ENCODE peak calls at places on chromosomes 12 and 14, in five cellular contexts. C, G, P, H and M are unnamed samples.
A peak's percentile ranks its signal among the peaks of the same experiment; 100 is the strongest.

GRCh38 chr14:26597136-26598080 is at the start of gene NOVA1:
- DNase-seq in C (peak; percentile 38), G (no peak), P (no peak), H (peak; percentile 13), M (peak; percentile 42)

GRCh38 chr12:66279127-66279712 is 23.1 kb upstream of the HELB start:
- DNase-seq in C (no peak), G (peak; percentile 30), P (peak; percentile 22), H (no peak), M (peak; percentile 72)

GRCh38 chr14:60724080-60724618 is at the start of gene SIX4:
- DNase-seq in C (peak; percentile 68), G (peak; percentile 79), P (peak; percentile 92), H (peak; percentile 93), M (peak; percentile 89)

GRCh38 chr12:65565601-65566560 is 258.4 kb upstream of the HMGA2 start:
- DNase-seq in C (no peak), G (no peak), P (peak; percentile 99), H (no peak), M (peak; percentile 97)

GRCh38 chr14:68111733-68112270 is 292.2 kb downstream of the RAD51B start:
- DNase-seq in C (no peak), G (no peak), P (no peak), H (no peak), M (no peak)

GRCh38 chr12:104133861-104134260 is 4.1 kb downstream of the NFYB start:
- DNase-seq in C (no peak), G (no peak), P (peak; percentile 41), H (no peak), M (no peak)

GRCh38 chr12:68043446-68043845 is 54.2 kb downstream of the IFNG-AS1 start:
- DNase-seq in C (no peak), G (no peak), P (no peak), H (no peak), M (no peak)

GRCh38 chr14:103892247-103892646 is 36.0 kb upstream of the TDRD9 start:
- DNase-seq in C (no peak), G (no peak), P (no peak), H (no peak), M (no peak)

GRCh38 chr14:102221026-102221425 is 81.3 kb downstream of the WDR20 start:
- DNase-seq in C (no peak), G (no peak), P (peak; percentile 44), H (no peak), M (no peak)

GRCh38 chr12:74985986-74986319 is 223.7 kb downstream of the KCNC2 start:
- DNase-seq in C (no peak), G (no peak), P (no peak), H (no peak), M (no peak)

GRCh38 chr14:79972230-79972629 is 239.1 kb downstream of the DIO2 start:
- DNase-seq in C (no peak), G (no peak), P (peak; percentile 16), H (no peak), M (peak; percentile 71)

GRCh38 chr14:69663322-69663686 is 51.9 kb downstream of the SUSD6 start:
- DNase-seq in C (peak; percentile 40), G (no peak), P (no peak), H (no peak), M (no peak)

GRCh38 chr12:16189849-16190248 is 87.6 kb downstream of the SLC15A5 start:
- DNase-seq in C (no peak), G (peak; percentile 30), P (peak; percentile 28), H (no peak), M (peak; percentile 74)

GRCh38 chr14:77580964-77581505 is 35.4 kb downstream of the SPTLC2 start:
- DNase-seq in C (no peak), G (no peak), P (peak; percentile 89), H (no peak), M (peak; percentile 84)

GRCh38 chr14:93686313-93686712 is 102.0 kb downstream of the PRIMA1 start:
- DNase-seq in C (no peak), G (no peak), P (no peak), H (no peak), M (no peak)

GRCh38 chr12:86634706-86635410 is 378.7 kb upstream of the MGAT4C start:
- DNase-seq in C (no peak), G (no peak), P (peak; percentile 1), H (no peak), M (peak; percentile 2)

GRCh38 chr12:12008931-12009611 is 61.7 kb upstream of the BCL2L14 start:
- DNase-seq in C (no peak), G (no peak), P (peak; percentile 31), H (no peak), M (peak; percentile 59)

GRCh38 chr12:132395908-132396305 is 66.5 kb upstream of the GALNT9 start:
- DNase-seq in C (no peak), G (no peak), P (no peak), H (no peak), M (no peak)

GRCh38 chr12:51905507-51906438 is 1.5 kb upstream of the ACVRL1 start:
- DNase-seq in C (peak; percentile 91), G (no peak), P (peak; percentile 40), H (peak; percentile 83), M (peak; percentile 30)

GRCh38 chr12:54229624-54230212 is 40.9 kb upstream of the SMUG1 start:
- DNase-seq in C (peak; percentile 72), G (no peak), P (peak; percentile 99), H (peak; percentile 44), M (peak; percentile 85)

GRCh38 chr12:96263449-96263902 is 69.3 kb downstream of the ELK3 start:
- DNase-seq in C (no peak), G (no peak), P (peak; percentile 46), H (no peak), M (peak; percentile 52)

GRCh38 chr14:76715102-76715926 is 46.0 kb upstream of the VASH1 start:
- DNase-seq in C (no peak), G (no peak), P (no peak), H (no peak), M (peak; percentile 35)

GRCh38 chr12:52004042-52004648 is 2.6 kb upstream of the TAMALIN start:
- DNase-seq in C (peak; percentile 75), G (peak; percentile 78), P (peak; percentile 55), H (peak; percentile 39), M (peak; percentile 66)

GRCh38 chr12:132541996-132542395 is 52.0 kb downstream of the FBRSL1 start:
- DNase-seq in C (no peak), G (no peak), P (no peak), H (no peak), M (no peak)

GRCh38 chr12:100959481-100959880 is 164.9 kb downstream of the ANO4 start:
- DNase-seq in C (no peak), G (no peak), P (peak; percentile 83), H (no peak), M (peak; percentile 72)

GRCh38 chr12:538731-539539 is 79.2 kb downstream of the B4GALNT3 start:
- DNase-seq in C (no peak), G (no peak), P (peak; percentile 42), H (no peak), M (peak; percentile 64)

GRCh38 chr12:45745861-45746277 is 16.4 kb downstream of the ARID2 start:
- DNase-seq in C (no peak), G (no peak), P (peak; percentile 46), H (no peak), M (peak; percentile 60)

GRCh38 chr12:72024613-72025012 is 86.0 kb downstream of the TPH2 start:
- DNase-seq in C (no peak), G (no peak), P (no peak), H (no peak), M (no peak)

GRCh38 chr14:55673048-55673447 is 93.0 kb downstream of the KTN1 start:
- DNase-seq in C (no peak), G (no peak), P (no peak), H (no peak), M (no peak)

DNA sequence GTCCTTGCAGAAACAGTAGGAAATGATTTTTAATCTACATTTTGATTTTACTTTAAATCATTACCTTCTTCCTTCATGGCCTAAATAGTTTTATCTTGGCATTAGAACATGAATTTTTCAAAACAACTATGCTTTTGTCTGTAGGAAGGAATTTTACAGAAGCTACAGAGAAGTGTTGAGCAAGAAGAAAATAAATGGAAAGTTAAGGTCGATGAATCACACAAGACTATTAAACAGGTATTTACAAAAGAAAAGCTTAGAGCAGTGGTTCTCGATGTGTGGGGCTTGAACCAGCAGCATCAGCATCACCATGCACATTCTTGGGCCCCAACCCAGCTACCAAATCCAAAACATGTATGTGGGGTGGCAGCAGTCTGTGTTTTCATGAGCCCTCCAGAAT is 91.6 kb downstream of the KTN1 start:
- DNase-seq in C (no peak), G (no peak), P (peak; percentile 37), H (no peak), M (peak; percentile 26)
- H3K4me3 ChIP-seq in C (no peak overlapping the region), G (no peak overlapping the region), P (no peak overlapping the region), H (no peak overlapping the region), M (no peak overlapping the region)

GRCh38 chr12:55446334-55446733 is 2.5 kb downstream of the OR6C2 start:
- DNase-seq in C (no peak), G (peak; percentile 32), P (no peak), H (no peak), M (no peak)
- TF ChIP-seq CTCF in C (no peak), G (peak; percentile 25), P (no peak), H (no peak), M (no peak)

DNA sequence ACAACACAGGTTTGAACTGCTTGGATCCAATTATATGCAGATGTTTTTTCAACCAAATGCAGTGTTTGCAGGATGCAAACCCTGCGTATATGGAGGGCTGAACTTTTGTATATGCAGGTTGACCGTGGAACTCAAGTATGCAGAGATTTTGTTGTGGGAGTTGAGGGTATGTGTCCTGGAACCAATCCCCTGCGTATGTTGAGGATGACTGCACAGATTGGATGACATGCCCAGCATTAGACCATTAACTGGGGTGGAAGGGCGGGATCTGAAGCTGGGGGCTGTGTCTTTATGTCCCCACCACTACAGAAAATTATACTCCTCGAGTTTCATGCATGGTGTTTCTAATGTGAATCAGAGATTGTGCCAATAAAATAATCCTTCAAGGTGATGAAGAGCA is 162.2 kb upstream of the RMST start:
- DNase-seq in C (no peak), G (no peak), P (no peak), H (no peak), M (no peak)
- H3K4me3 ChIP-seq in C (no peak overlapping the region), G (no peak overlapping the region), P (no peak overlapping the region), H (no peak overlapping the region), M (no peak overlapping the region)

GRCh38 chr14:71745072-71745471 is 187.2 kb upstream of the RGS6 start:
- DNase-seq in C (no peak), G (no peak), P (no peak), H (no peak), M (no peak)

GRCh38 chr14:71742491-71742890 is 189.7 kb upstream of the RGS6 start:
- DNase-seq in C (no peak), G (no peak), P (no peak), H (no peak), M (no peak)

GRCh38 chr14:71734076-71734475 is 198.2 kb upstream of the RGS6 start:
- DNase-seq in C (no peak), G (no peak), P (no peak), H (no peak), M (no peak)

DNA sequence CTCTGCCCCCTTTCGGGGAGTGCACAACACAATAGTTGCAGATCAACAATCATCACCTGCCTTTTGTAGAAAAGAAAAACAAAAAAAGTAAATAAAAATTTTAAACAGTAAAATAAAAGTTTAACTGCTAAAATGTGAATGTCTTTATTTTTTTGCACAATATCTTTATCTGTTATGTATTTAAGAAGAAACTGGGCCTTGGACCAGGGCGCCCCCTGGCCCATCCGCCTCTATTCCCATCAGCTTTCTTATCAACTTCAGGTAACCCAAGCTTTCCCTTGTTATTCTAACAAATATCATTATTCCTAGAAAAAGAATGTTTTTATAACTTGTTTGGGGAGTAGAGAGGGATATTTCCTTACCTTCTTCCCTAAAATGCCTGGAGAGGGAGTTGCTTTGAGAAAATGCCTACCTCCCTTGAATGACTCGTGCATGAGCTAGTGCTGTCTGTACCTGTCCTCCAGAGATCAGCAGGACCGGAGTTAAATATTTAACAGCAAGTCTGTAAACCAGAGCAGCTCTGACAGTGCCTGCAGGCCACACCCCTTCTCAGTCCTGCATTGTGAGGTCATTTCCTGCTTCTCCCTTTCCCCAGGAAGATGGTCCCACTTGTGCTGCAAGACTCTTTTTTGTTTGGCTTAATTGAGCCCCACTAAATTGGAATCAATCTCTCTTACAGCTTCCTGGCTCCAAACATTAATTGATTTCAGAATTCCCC is 192.8 kb upstream of the RGS6 start:
- DNase-seq in C (no peak), G (peak; percentile 74), P (peak; percentile 43), H (no peak), M (peak; percentile 42)
- TF ChIP-seq CTCF in C (no peak), G (no peak), P (no peak), H (no peak), M (peak; percentile 45)